ENCODE peak calls at places on chromosomes 3 and 15, in five cellular contexts. N is cardiac muscle cell; W is fibroblast of the aortic adventitia; P is tibial artery; C is CD4-positive, alpha-beta T cell. H is an unnamed sample.
A peak's percentile ranks its signal among the peaks of the same experiment; 100 is the strongest.

GRCh38 chr15:78360426-78360825 is 20.3 kb downstream of the CRABP1 start:
- DNase-seq in N (peak; percentile 34), W (peak; percentile 66), P (peak; percentile 32), C (no peak), H (no peak)

GRCh38 chr3:62554264-62554799 is 181.0 kb upstream of the FEZF2 start:
- DNase-seq in N (peak; percentile 8), W (no peak), P (no peak), C (no peak), H (no peak)

GRCh38 chr3:14935577-14936345 is 11.6 kb upstream of the NR2C2 start:
- DNase-seq in N (no peak), W (no peak), P (no peak), C (no peak), H (no peak)

GRCh38 chr15:22229971-22230815 is 149.9 kb downstream of the OR4M2 start:
- DNase-seq in N (no peak), W (no peak), P (no peak), C (no peak), H (no peak)

GRCh38 chr3:24240306-24240705 is 254.3 kb downstream of the THRB start:
- DNase-seq in N (no peak), W (no peak), P (no peak), C (no peak), H (no peak)

GRCh38 chr15:55743615-55743978 is 645 bp upstream of the PRTG start:
- DNase-seq in N (no peak), W (no peak), P (no peak), C (no peak), H (no peak)

GRCh38 chr3:5149306-5149880 is 27.3 kb downstream of the ARL8B start:
- DNase-seq in N (no peak), W (no peak), P (no peak), C (no peak), H (no peak)

GRCh38 chr15:60890361-60890991 is 338.6 kb downstream of the RORA start:
- DNase-seq in N (no peak), W (no peak), P (no peak), C (no peak), H (no peak)

GRCh38 chr3:153484842-153485241 is 322.8 kb downstream of the RAP2B start:
- DNase-seq in N (no peak), W (no peak), P (no peak), C (no peak), H (no peak)

GRCh38 chr3:106769045-106769444 is 608.2 kb upstream of the CCDC54 start:
- DNase-seq in N (no peak), W (no peak), P (no peak), C (no peak), H (no peak)

GRCh38 chr3:170745211-170745718 is 124.7 kb downstream of the RPL22L1 start:
- DNase-seq in N (peak; percentile 54), W (peak; percentile 99), P (no peak), C (no peak), H (no peak)

GRCh38 chr3:69013256-69014021 is at the start of gene EOGT:
- DNase-seq in N (peak; percentile 92), W (peak; percentile 78), P (peak; percentile 96), C (peak; percentile 67), H (peak; percentile 86)

GRCh38 chr3:121998588-121999473 is 23.2 kb downstream of the ILDR1 start:
- DNase-seq in N (peak; percentile 21), W (peak; percentile 5), P (no peak), C (no peak), H (no peak)
- TF ChIP-seq CTCF in N (no peak), W (no peak), P (no peak), C (no peak), H (no peak)

DNA sequence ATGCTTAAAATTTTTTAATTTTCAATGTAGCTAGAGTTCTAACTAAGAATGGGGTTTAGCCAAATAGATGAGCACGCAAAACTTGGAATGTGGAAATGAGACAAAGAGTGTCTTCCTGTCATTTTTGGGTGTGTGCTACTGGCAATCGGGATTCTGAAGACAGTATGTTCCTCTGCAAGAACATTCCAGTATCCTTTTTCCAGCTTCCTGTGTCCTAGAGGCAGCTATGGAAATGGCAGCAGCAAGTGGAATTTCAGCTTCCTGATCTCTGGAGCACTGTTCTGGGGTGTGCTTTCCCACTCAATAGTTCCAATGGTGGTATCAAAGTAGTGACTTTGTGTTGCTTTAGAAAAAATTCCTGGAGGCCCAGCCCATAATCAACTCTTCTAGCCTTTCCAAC is 642.9 kb upstream of the KCNMB2 start:
- DNase-seq in N (no peak), W (no peak), P (no peak), C (no peak), H (no peak)
- TF ChIP-seq CTCF in N (no peak), W (peak; percentile 27), P (no peak), C (no peak), H (no peak)

GRCh38 chr3:195895078-195895899 is 13.1 kb downstream of the TNK2 start:
- DNase-seq in N (no peak), W (peak; percentile 17), P (no peak), C (peak; percentile 46), H (no peak)
- TF ChIP-seq CTCF in N (no peak), W (peak; percentile 59), P (no peak), C (no peak), H (no peak)

DNA sequence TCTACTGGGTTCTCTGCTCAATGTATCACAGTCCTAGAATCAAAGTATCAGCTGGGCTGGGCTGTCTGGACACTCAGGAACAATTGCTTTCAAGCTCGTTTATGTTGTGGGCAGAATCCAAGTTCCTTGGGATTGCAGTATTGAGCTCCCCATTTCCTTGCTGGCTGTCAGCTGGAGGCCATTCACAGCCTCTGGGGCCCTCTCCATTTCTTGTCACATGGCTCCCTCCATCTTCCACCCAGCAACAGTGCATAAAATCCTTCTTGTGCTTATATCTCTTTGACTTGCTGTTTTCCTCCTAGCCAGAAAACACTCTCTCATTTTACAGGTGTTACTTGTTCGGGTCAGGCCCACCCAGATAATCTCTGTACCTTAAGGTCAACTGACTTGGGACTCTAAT is 363.5 kb downstream of the IGSF11 start:
- DNase-seq in N (no peak), W (no peak), P (no peak), C (no peak), H (no peak)
- TF ChIP-seq CTCF in N (no peak), W (no peak), P (no peak), C (no peak), H (no peak)

GRCh38 chr3:118641608-118642007 is 393.0 kb downstream of the IGSF11 start:
- DNase-seq in N (no peak), W (no peak), P (no peak), C (no peak), H (no peak)

GRCh38 chr3:118636841-118637240 is 397.8 kb downstream of the IGSF11 start:
- DNase-seq in N (no peak), W (no peak), P (no peak), C (no peak), H (no peak)

DNA sequence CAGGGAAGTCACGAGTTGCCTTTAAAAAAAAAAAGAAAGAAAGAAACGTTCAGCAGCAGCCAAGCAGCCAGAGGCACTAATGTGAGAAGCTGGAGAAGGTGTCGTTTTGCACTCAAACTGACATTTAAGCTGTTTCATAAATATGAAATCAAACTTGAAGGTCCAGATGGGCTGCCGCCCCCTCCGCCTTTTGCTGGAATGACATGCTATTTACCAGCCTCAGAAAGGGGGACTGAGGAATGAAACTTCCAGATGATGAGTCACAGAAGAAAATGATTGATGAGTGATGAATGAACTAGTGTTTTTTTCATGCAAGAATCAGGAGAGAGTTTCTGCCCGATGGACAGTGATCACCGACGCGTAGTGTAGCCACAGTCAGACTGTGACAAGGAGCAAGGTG is 396.8 kb downstream of the IGSF11 start:
- DNase-seq in N (no peak), W (no peak), P (no peak), C (no peak), H (no peak)
- TF ChIP-seq CTCF in N (no peak), W (no peak), P (no peak), C (no peak), H (no peak)

GRCh38 chr15:31208804-31209203 is 107.3 kb upstream of the TRPM1 start:
- DNase-seq in N (no peak), W (no peak), P (no peak), C (no peak), H (no peak)

GRCh38 chr15:31203999-31204398 is 102.5 kb upstream of the TRPM1 start:
- DNase-seq in N (no peak), W (no peak), P (no peak), C (no peak), H (no peak)

GRCh38 chr15:31207246-31207645 is 105.7 kb upstream of the TRPM1 start:
- DNase-seq in N (no peak), W (no peak), P (no peak), C (peak; percentile 14), H (no peak)

GRCh38 chr15:31202953-31203352 is 101.4 kb upstream of the TRPM1 start:
- DNase-seq in N (no peak), W (no peak), P (no peak), C (no peak), H (no peak)

GRCh38 chr15:31206386-31207174 is 105.1 kb upstream of the TRPM1 start:
- DNase-seq in N (no peak), W (no peak), P (no peak), C (no peak), H (no peak)
- TF ChIP-seq CTCF in N (no peak), W (no peak), P (no peak), C (no peak), H (no peak)

GRCh38 chr3:98013428-98014349 is 21.4 kb downstream of the GABRR3 start:
- DNase-seq in N (peak; percentile 18), W (no peak), P (no peak), C (no peak), H (no peak)
- TF ChIP-seq CTCF in N (no peak), W (no peak), P (no peak), C (no peak), H (no peak)

H was measured in mesothelial cell of epicardium.